ENCODE peak calls at places on chromosome 2, in seven cellular contexts. G is HepG2, J is GM10248, V is thyroid gland, F is ovary, H is heart left ventricle, D is endothelial cell. Q is an unnamed sample.

GRCh38 chr2:225865468-225865867 is 466.0 kb downstream of the NYAP2 start:
- DNase-seq in G (no peak), J (no peak), V (no peak), F (no peak), H (no peak), D (no peak), Q (no peak)

GRCh38 chr2:72142743-72143440 is 4.8 kb downstream of the CYP26B1 start:
- DNase-seq in G (no peak), J (no peak), V (peak), F (peak), H (peak), D (no peak), Q (peak)

GRCh38 chr2:84194906-84195644 is 264.0 kb downstream of the SUCLG1 start:
- DNase-seq in G (no peak), J (no peak), V (no peak), F (no peak), H (no peak), D (no peak), Q (no peak)

GRCh38 chr2:179612591-179613298 is 248.7 kb downstream of the ZNF385B start:
- DNase-seq in G (no peak), J (no peak), V (peak), F (no peak), H (no peak), D (no peak), Q (no peak)

GRCh38 chr2:71068218-71069035 is at the start of gene NAGK:
- DNase-seq in G (peak), J (peak), V (peak), F (peak), H (peak), D (peak), Q (peak)

GRCh38 chr2:193679850-193680249 is 1485.1 kb upstream of the TMEFF2 start:
- DNase-seq in G (no peak), J (no peak), V (no peak), F (no peak), H (no peak), D (no peak), Q (no peak)

GRCh38 chr2:240045098-240045497 is 8.2 kb downstream of the OR6B3 start:
- DNase-seq in G (no peak), J (no peak), V (no peak), F (no peak), H (no peak), D (no peak), Q (no peak)

GRCh38 chr2:231373184-231373583 is 22.3 kb upstream of the B3GNT7 start:
- DNase-seq in G (no peak), J (no peak), V (no peak), F (no peak), H (peak), D (no peak), Q (no peak)

GRCh38 chr2:201258666-201258999 is 1.7 kb upstream of the CASP8 start:
- DNase-seq in G (no peak), J (no peak), V (no peak), F (no peak), H (no peak), D (no peak), Q (no peak)

GRCh38 chr2:21860913-21861312 is 737.1 kb downstream of the TDRD15 start:
- DNase-seq in G (no peak), J (no peak), V (no peak), F (no peak), H (no peak), D (no peak), Q (no peak)

GRCh38 chr2:156489750-156490466 is 53.7 kb downstream of the GPD2 start:
- DNase-seq in G (no peak), J (no peak), V (no peak), F (no peak), H (no peak), D (no peak), Q (no peak)

GRCh38 chr2:128750328-128751165 is 431.9 kb upstream of the HS6ST1 start:
- DNase-seq in G (no peak), J (no peak), V (peak), F (peak), H (no peak), D (no peak), Q (peak)

GRCh38 chr2:190922411-190922810 is 41.8 kb downstream of the GLS start:
- DNase-seq in G (no peak), J (no peak), V (no peak), F (no peak), H (no peak), D (no peak), Q (no peak)

GRCh38 chr2:190916829-190917228 is 36.2 kb downstream of the GLS start:
- DNase-seq in G (no peak), J (no peak), V (no peak), F (no peak), H (no peak), D (no peak), Q (no peak)

DNA sequence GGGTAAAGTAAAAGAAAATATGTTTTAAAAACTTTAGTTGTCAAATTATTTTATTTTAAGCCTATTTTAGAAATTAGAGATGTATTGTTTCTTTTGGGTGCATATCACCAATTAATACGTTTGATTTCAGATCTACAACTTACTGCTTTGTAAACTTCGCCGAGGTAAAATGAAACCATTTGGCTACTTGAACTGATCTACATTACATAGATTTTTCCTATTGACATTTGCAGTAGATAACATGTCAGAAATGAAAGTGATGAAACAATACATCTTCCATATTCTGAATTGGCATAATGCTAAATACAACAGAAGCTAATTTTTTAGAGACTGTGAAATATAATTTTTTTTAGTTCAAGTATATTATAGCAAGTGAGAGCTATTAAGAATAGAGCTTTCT is 39.5 kb downstream of the GLS start:
- DNase-seq in G (no peak), J (no peak), V (no peak), F (no peak), H (no peak), D (no peak), Q (no peak)
- TF ChIP-seq CTCF in G (no peak), J (no peak), V (no peak), F (no peak), H (no peak), D (no peak), Q (no peak)

DNA sequence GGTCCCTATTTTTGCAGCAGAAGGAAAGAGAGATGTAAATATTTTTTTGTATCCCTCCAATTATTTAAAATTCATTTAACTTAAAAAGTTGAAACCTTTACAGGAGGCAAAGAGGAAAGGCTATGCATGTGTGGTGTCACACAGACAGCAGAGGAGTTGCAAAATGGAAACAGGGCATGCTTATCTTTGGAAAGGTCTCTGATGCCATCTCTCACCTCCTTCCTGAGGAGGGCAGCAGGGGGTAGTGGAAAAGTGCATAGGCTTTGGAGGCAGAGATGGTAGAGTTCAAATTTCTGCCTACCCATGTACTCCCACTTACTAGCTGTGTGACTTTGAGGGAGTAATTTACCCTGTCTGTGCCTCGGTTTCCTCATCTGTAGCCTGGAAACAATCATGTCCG is 99.6 kb upstream of the MCFD2 start:
- DNase-seq in G (peak), J (no peak), V (no peak), F (no peak), H (no peak), D (no peak), Q (no peak)
- TF ChIP-seq CTCF in G (peak), J (no peak), V (no peak), F (no peak), H (no peak), D (no peak), Q (no peak)

GRCh38 chr2:108189316-108189715 is 50.5 kb upstream of the SULT1C3 start:
- DNase-seq in G (no peak), J (no peak), V (peak), F (no peak), H (no peak), D (no peak), Q (no peak)

GRCh38 chr2:108193251-108193650 is 46.5 kb upstream of the SULT1C3 start:
- DNase-seq in G (peak), J (no peak), V (no peak), F (no peak), H (no peak), D (no peak), Q (no peak)

GRCh38 chr2:108199726-108200125 is 40.0 kb upstream of the SULT1C3 start:
- DNase-seq in G (peak), J (no peak), V (no peak), F (no peak), H (no peak), D (no peak), Q (no peak)

GRCh38 chr2:108195133-108195439 is 44.7 kb upstream of the SULT1C3 start:
- DNase-seq in G (no peak), J (no peak), V (no peak), F (no peak), H (no peak), D (no peak), Q (no peak)

DNA sequence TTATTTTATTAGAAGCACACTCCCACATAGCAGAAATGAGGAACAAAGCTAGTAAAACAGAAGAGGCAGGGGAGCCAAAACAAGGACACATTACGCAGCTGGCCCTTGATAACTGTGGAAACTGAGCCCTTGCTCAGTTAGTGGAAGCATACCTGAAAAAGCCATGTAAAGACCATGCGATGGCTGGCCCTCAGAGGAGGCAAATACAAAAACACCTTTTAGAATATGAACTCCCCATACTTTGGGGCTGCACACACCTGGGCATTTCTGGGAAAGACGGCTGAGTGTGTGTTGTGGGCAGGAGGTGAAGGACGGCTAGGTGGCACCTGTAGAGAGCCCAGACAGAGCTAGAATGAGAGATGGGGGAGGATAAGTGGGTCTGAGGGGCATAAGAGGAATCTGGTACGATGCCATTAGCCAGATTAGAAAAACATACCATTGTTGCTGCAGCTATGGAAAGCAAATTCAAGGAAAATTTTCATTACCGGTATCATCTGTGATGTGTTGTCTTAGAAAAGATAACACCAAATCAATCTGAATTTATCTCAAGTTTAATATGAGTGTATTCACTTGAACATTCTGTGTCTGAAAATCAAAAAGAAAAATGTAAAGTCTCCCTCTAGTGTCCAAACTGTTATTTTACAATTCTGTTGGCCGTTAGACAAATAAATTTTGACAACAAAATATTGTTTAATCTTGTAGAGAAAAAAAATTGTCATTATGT is 45.2 kb upstream of the SULT1C3 start:
- DNase-seq in G (no peak), J (no peak), V (no peak), F (no peak), H (no peak), D (no peak), Q (no peak)
- TF ChIP-seq CTCF in G (peak), J (peak), V (peak), F (no peak), H (peak), D (peak), Q (peak)

GRCh38 chr2:217890445-217890844 is 112.3 kb downstream of the TNS1 start:
- DNase-seq in G (peak), J (no peak), V (peak), F (peak), H (no peak), D (peak), Q (peak)
- TF ChIP-seq CTCF in G (peak), J (no peak), V (no peak), F (no peak), H (peak), D (no peak), Q (peak)

GRCh38 chr2:238264072-238264460 is 24.2 kb upstream of the HES6 start:
- DNase-seq in G (no peak), J (no peak), V (no peak), F (no peak), H (peak), D (no peak), Q (no peak)

GRCh38 chr2:238267884-238268680 is 20.3 kb downstream of the PER2 start:
- DNase-seq in G (no peak), J (no peak), V (no peak), F (no peak), H (peak), D (no peak), Q (no peak)

GRCh38 chr2:238263204-238264071 is 23.6 kb upstream of the HES6 start:
- DNase-seq in G (peak), J (peak), V (peak), F (peak), H (peak), D (peak), Q (peak)

GRCh38 chr2:238267341-238267710 is 21.1 kb downstream of the PER2 start:
- DNase-seq in G (no peak), J (no peak), V (no peak), F (no peak), H (peak), D (no peak), Q (no peak)

GRCh38 chr2:238265605-238266004 is 22.8 kb downstream of the PER2 start:
- DNase-seq in G (no peak), J (no peak), V (no peak), F (no peak), H (peak), D (no peak), Q (no peak)
- TF ChIP-seq CTCF in G (no peak), J (no peak), V (no peak), F (no peak), H (no peak), D (no peak), Q (no peak)

DNA sequence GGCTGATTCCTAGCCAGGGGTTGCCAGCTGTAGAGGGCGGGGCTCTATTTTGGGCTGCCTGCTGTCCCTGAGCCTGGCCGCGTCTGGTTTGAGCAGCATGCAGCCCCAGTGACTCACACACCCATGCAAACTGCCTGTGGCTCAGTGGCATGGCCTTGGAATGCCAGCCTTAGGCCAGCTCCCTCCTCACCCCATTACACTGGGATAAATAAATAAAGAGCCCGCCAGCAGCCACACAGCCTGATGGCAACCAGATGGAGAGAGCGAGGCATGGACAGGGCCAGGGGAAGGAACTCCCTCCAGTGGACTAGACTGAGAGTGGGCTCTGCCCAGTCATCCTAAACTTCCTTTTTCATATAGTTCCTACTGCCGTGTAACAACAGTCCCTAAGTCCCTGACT is 18.3 kb downstream of the NHEJ1 start:
- DNase-seq in G (no peak), J (no peak), V (no peak), F (no peak), H (no peak), D (no peak), Q (peak)
- TF ChIP-seq CTCF in G (no peak), J (no peak), V (no peak), F (no peak), H (no peak), D (no peak), Q (peak)